ENCODE peak calls at places on chromosomes 6 and 20, in four cellular contexts. V is SK-N-SH, H is OCI-LY7, J is GM23338. U is an unnamed sample.

GRCh38 chr6:160679402-160679769 is 15.3 kb upstream of the LPA start:
- DNase-seq in J (peak), V (peak), H (no peak), U (peak)

GRCh38 chr20:13006825-13007224 is 1.9 kb upstream of the SPTLC3 start:
- DNase-seq in V (no peak), J (no peak), H (no peak), U (no peak)

GRCh38 chr6:3013486-3013885 is 13.8 kb downstream of the NQO2 start:
- DNase-seq in J (no peak), V (no peak), H (no peak), U (no peak)

GRCh38 chr6:118297821-118298220 is 250.3 kb upstream of the PLN start:
- DNase-seq in J (peak), H (no peak), V (no peak), U (no peak)

GRCh38 chr6:166277021-166277420 is 31.2 kb downstream of the PRR18 start:
- DNase-seq in J (peak), H (no peak), V (no peak), U (peak)

GRCh38 chr6:38144365-38144764 is 324.8 kb downstream of the ZFAND3 start:
- DNase-seq in H (no peak), V (no peak), J (no peak), U (no peak)

GRCh38 chr6:5132741-5133140 is 47.6 kb downstream of the PPP1R3G start:
- DNase-seq in V (no peak), H (peak), J (peak), U (peak)

GRCh38 chr20:1119128-1119505 is 715 bp downstream of the PSMF1 start:
- DNase-seq in V (no peak), H (peak), J (no peak), U (no peak)

GRCh38 chr6:129717287-129717686 is 7.3 kb upstream of the ARHGAP18 start:
- DNase-seq in J (no peak), H (no peak), V (no peak), U (no peak)

GRCh38 chr6:150403458-150404245 is 34.8 kb downstream of the IYD start:
- DNase-seq in J (no peak), H (no peak), V (no peak), U (no peak)

GRCh38 chr6:149268768-149269167 is 48.7 kb upstream of the TAB2 start:
- DNase-seq in H (no peak), V (no peak), J (no peak), U (no peak)

GRCh38 chr6:132820629-132821381 is 6.4 kb downstream of the RPS12 start:
- DNase-seq in H (peak), J (peak), V (no peak), U (no peak)

GRCh38 chr6:108492131-108492766 is 68.5 kb upstream of the FOXO3 start:
- DNase-seq in H (peak), J (peak), V (peak), U (peak)

GRCh38 chr20:364905-365794 is 15.4 kb upstream of the TRIB3 start:
- DNase-seq in J (peak), H (peak), V (no peak), U (no peak)

GRCh38 chr6:166575190-166575589 is 11.3 kb downstream of the RAMACL start:
- DNase-seq in V (no peak), H (no peak), J (no peak), U (no peak)

GRCh38 chr6:15358579-15359327 is 112.9 kb downstream of the JARID2 start:
- DNase-seq in J (no peak), H (peak), V (no peak), U (no peak)

GRCh38 chr6:72553531-72554202 is 68.2 kb upstream of the KCNQ5 start:
- DNase-seq in V (no peak), J (peak), H (no peak), U (no peak)

GRCh38 chr6:47722178-47722577 is 23.8 kb downstream of the ADGRF4 start:
- DNase-seq in J (no peak), V (no peak), H (no peak), U (no peak)

GRCh38 chr6:107458687-107459282 is 579 bp downstream of the PDSS2 start:
- DNase-seq in J (peak), V (no peak), H (peak), U (no peak)

GRCh38 chr20:4060856-4061440 is 45.6 kb upstream of the RNF24 start:
- DNase-seq in V (no peak), J (no peak), H (no peak), U (no peak)

GRCh38 chr20:46250772-46251171 is 57.5 kb downstream of the CDH22 start:
- DNase-seq in V (no peak), H (no peak), J (no peak), U (no peak)

GRCh38 chr20:63703976-63704748 is 3.6 kb downstream of the ARFRP1 start:
- DNase-seq in V (no peak), H (no peak), J (no peak), U (no peak)

GRCh38 chr6:137487947-137488735 is 6.1 kb downstream of the OLIG3 start:
- DNase-seq in H (no peak), V (peak), J (peak), U (peak)

GRCh38 chr20:43538855-43539700 is 19.7 kb upstream of the SGK2 start:
- DNase-seq in V (no peak), J (no peak), H (no peak), U (no peak)

GRCh38 chr6:2503816-2504494 is 246.8 kb downstream of the MYLK4 start:
- DNase-seq in V (no peak), J (no peak), H (no peak), U (no peak)

GRCh38 chr6:42106663-42107023 is 35.8 kb downstream of the C6orf132 start:
- DNase-seq in H (no peak), V (no peak), J (no peak), U (no peak)

GRCh38 chr6:37137201-37137880 is 32.6 kb upstream of the PIM1 start:
- DNase-seq in V (peak), H (no peak), J (peak), U (peak)

GRCh38 chr6:130183271-130184222 is 39.2 kb downstream of the SAMD3 start:
- DNase-seq in J (no peak), V (no peak), H (no peak), U (no peak)

GRCh38 chr6:124223596-124223995 is 419.9 kb downstream of the NKAIN2 start:
- DNase-seq in J (peak), H (no peak), V (no peak), U (no peak)

GRCh38 chr6:78598966-78599365 is 268.4 kb upstream of the IRAK1BP1 start:
- DNase-seq in H (no peak), J (no peak), V (no peak), U (no peak)

GRCh38 chr6:100382031-100382430 is 82.7 kb downstream of the SIM1 start:
- DNase-seq in V (no peak), J (no peak), H (no peak), U (no peak)

GRCh38 chr20:34311118-34312023 is 8.2 kb upstream of the AHCY start:
- DNase-seq in J (peak), V (no peak), H (no peak), U (peak)

GRCh38 chr6:163878656-163879055 is 464.1 kb downstream of the QKI start:
- DNase-seq in V (no peak), J (no peak), H (no peak), U (no peak)

GRCh38 chr6:169222126-169222525 is 31.5 kb downstream of the THBS2 start:
- DNase-seq in V (peak), J (no peak), H (no peak), U (no peak)

GRCh38 chr6:108736832-108737231 is 111.4 kb upstream of the ARMC2 start:
- DNase-seq in V (no peak), H (no peak), J (peak), U (no peak)

GRCh38 chr6:43935921-43936320 is 165.9 kb downstream of the VEGFA start:
- DNase-seq in V (no peak), J (no peak), H (no peak), U (no peak)

GRCh38 chr6:132712366-132712765 is 1.5 kb downstream of the VNN1 start:
- DNase-seq in H (no peak), J (peak), V (no peak), U (no peak)

GRCh38 chr6:52285174-52286068 is 879 bp upstream of the MCM3 start:
- DNase-seq in H (peak), V (peak), J (peak), U (peak)
- TF ChIP-seq CTCF in H (peak), V (peak), J (peak), U (peak)

GRCh38 chr6:28648035-28648877 is 122.6 kb downstream of the GPX5 start:
- DNase-seq in V (peak), J (peak), H (peak), U (peak)
- TF ChIP-seq EZH2phosphoT487 in V (no peak), J (no peak), H (no peak), U (peak)

GRCh38 chr6:113512581-113512980 is 344.6 kb upstream of the MARCKS start:
- DNase-seq in H (no peak), V (no peak), J (no peak), U (no peak)
- TF ChIP-seq CTCF in H (no peak), V (no peak), J (no peak), U (no peak)

GRCh38 chr6:91633374-91634184 is 1046.7 kb upstream of the MAP3K7 start:
- DNase-seq in H (no peak), V (no peak), J (no peak), U (peak)

GRCh38 chr6:91631227-91631626 is 1044.4 kb upstream of the MAP3K7 start:
- DNase-seq in V (no peak), J (no peak), H (no peak), U (no peak)

GRCh38 chr6:91637217-91637616 is 1050.3 kb upstream of the MAP3K7 start:
- DNase-seq in H (no peak), V (no peak), J (no peak), U (no peak)

DNA sequence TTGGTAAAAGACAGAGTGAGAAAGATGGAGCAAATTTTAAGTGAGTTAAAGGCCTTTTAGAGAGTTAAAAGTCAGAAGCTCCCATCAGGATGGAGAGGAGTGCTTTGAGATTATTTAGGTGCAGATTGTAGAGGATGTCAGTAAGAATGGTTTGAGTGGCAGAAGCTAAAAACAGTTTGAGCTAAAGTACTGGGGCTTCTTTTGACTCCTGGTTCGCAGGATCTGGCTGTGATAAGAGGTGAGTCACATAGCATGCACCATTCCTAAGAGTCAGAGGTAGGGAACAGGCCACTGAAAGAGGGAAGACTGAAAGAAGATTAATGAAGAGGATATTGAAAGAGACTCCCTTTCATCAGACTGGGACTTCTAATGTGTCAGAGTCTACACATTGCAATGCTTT is 1047.9 kb upstream of the MAP3K7 start:
- DNase-seq in H (no peak), J (peak), V (no peak), U (no peak)
- TF ChIP-seq EZH2phosphoT487 in H (no peak), J (no peak), V (no peak), U (no peak)

U was measured in neural progenitor cell.